ENCODE peak calls at places on chromosomes 4 and X, in five cellular contexts. F is lower leg skin, J is H1, G is mammary epithelial cell, I is nephron progenitor cell. C is an unnamed sample.

GRCh38 chrX:110258552-110258951 is 59.3 kb downstream of the AMMECR1 start:
- DNase-seq in F (no peak), J (no peak), G (peak; percentile 28), I (no peak), C (no peak)

GRCh38 chr4:6272863-6273660 is 3.4 kb downstream of the WFS1 start:
- DNase-seq in F (no peak), J (no peak), G (peak; percentile 63), I (no peak), C (no peak)

GRCh38 chr4:185730849-185731608 is 81.0 kb downstream of the SORBS2 start:
- DNase-seq in F (no peak), J (no peak), G (peak; percentile 80), I (no peak), C (no peak)

GRCh38 chr4:83510442-83510841 is 25.5 kb upstream of the GPAT3 start:
- DNase-seq in F (no peak), J (no peak), G (no peak), I (no peak), C (no peak)

GRCh38 chrX:22699591-22700091 is 300.1 kb upstream of the DDX53 start:
- DNase-seq in F (peak; percentile 15), J (no peak), G (no peak), I (no peak), C (no peak)

GRCh38 chr4:164956766-164957643 is 20.5 kb downstream of the TRIM61 start:
- DNase-seq in F (peak; percentile 36), J (peak; percentile 54), G (peak; percentile 69), I (peak; percentile 71), C (peak; percentile 84)

GRCh38 chrX:5100004-5100403 is 1128.7 kb downstream of the NLGN4X start:
- DNase-seq in F (no peak), J (no peak), G (no peak), I (no peak), C (no peak)

GRCh38 chrX:101759000-101759399 is 99.3 kb upstream of the ARMCX2 start:
- DNase-seq in F (no peak), J (peak; percentile 53), G (peak; percentile 1), I (peak; percentile 31), C (no peak)

GRCh38 chrX:120262781-120263719 is 12.4 kb downstream of the ZBTB33 start:
- DNase-seq in F (no peak), J (no peak), G (no peak), I (no peak), C (no peak)

GRCh38 chr4:65089666-65090065 is 580.6 kb downstream of the EPHA5 start:
- DNase-seq in F (no peak), J (no peak), G (peak; percentile 7), I (no peak), C (no peak)

GRCh38 chr4:100486496-100486895 is 31.3 kb downstream of the EMCN start:
- DNase-seq in F (no peak), J (no peak), G (no peak), I (no peak), C (no peak)

DNA sequence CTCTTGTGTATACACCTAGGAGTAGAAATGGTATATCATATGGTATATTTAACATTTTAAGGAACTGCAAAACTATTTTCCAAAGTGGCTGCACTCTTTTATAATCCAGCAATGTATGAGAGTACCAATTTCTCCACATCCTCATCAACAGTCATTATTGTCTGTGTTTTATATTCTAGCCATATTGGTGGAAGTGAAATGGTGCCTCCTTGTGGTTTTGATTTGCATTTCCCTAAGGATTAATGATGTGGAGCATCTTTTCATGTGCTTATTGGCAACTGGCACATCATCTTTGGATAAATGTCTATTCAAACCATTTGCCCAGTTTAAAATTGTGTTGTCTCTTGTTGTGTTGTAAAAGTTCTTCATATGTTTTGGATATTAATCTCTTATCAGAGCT is 9.6 kb downstream of the BMP15 start:
- DNase-seq in F (no peak), J (no peak), G (peak; percentile 23), I (no peak), C (no peak)
- TF ChIP-seq CTCF in F (no peak), J (peak; percentile 20), G (peak; percentile 62), I (no peak), C (peak; percentile 65)

GRCh38 chrX:132714913-132715312 is 226.1 kb upstream of the MBNL3 start:
- DNase-seq in F (no peak), J (no peak), G (no peak), I (no peak), C (no peak)

GRCh38 chrX:132710756-132711155 is 221.9 kb upstream of the MBNL3 start:
- DNase-seq in F (no peak), J (no peak), G (no peak), I (no peak), C (no peak)

GRCh38 chrX:132718411-132718810 is 229.6 kb upstream of the MBNL3 start:
- DNase-seq in F (no peak), J (no peak), G (no peak), I (no peak), C (no peak)

DNA sequence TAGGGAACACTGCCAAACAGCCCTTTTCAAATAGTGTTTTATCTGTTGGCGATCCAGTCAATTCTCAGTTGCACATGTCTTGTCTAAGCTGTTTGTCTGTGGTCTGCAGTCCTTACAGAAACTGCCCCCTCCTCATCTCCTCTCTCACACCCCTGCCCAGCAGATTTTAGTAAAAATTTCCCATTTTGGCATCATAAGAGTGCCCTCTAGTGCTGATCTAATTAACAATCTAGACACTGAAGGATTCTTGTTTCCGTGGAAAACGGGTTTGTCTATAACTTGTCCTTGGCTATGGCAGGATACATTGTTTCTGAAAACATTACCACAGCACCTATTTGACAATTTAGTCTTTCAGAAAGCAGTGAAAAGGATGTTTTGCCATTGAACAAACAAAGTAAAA is 227.2 kb upstream of the MBNL3 start:
- DNase-seq in F (no peak), J (no peak), G (no peak), I (no peak), C (no peak)
- TF ChIP-seq CTCF in F (no peak), J (peak; percentile 30), G (peak; percentile 32), I (peak; percentile 32), C (peak; percentile 60)

DNA sequence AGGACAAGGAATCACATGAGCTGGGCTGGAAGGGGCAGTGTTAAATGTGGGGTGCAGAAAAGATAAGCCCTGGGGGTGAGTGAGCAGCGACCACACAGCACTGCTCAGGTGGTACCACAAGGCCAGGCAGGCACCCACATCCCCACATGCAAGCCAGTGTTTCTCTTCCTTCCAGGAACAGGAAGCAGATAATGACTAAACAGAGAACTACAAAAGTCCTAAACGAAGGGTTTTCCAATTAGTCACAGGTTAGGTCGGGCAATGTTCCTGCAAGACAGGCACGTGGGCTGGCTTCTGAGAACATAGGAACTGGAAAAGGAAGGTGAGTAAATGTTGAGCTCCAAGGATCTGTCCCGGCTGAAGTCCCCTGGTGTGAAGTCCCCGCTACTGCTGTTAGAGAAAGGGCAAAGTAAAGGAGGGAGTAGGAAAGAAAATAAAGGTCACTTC is 19.5 kb downstream of the RELL1 start:
- DNase-seq in F (peak; percentile 60), J (no peak), G (peak; percentile 92), I (no peak), C (no peak)
- TF ChIP-seq CTCF in F (no peak), J (no peak), G (no peak), I (no peak), C (no peak)

GRCh38 chr4:25993564-25994185 is 79.7 kb downstream of the SMIM20 start:
- DNase-seq in F (peak; percentile 22), J (peak; percentile 93), G (no peak), I (peak; percentile 45), C (no peak)
- TF ChIP-seq CTCF in F (no peak), J (peak; percentile 78), G (no peak), I (peak; percentile 36), C (peak; percentile 72)

GRCh38 chrX:78517124-78517523 is 142.0 kb downstream of the RTL3 start:
- DNase-seq in F (no peak), J (no peak), G (peak; percentile 43), I (no peak), C (no peak)
- TF ChIP-seq CTCF in F (no peak), J (no peak), G (no peak), I (no peak), C (no peak)

GRCh38 chr4:118740869-118741268 is 55.7 kb downstream of the METTL14 start:
- DNase-seq in F (no peak), J (no peak), G (no peak), I (no peak), C (no peak)
- TF ChIP-seq CTCF in F (peak; percentile 12), J (no peak), G (peak; percentile 23), I (peak; percentile 51), C (peak; percentile 79)

GRCh38 chr4:18022572-18023039 is 1.1 kb upstream of the LCORL start:
- DNase-seq in F (no peak), J (no peak), G (no peak), I (no peak), C (no peak)
- TF ChIP-seq CTCF in F (no peak), J (no peak), G (no peak), I (no peak), C (peak; percentile 19)

DNA sequence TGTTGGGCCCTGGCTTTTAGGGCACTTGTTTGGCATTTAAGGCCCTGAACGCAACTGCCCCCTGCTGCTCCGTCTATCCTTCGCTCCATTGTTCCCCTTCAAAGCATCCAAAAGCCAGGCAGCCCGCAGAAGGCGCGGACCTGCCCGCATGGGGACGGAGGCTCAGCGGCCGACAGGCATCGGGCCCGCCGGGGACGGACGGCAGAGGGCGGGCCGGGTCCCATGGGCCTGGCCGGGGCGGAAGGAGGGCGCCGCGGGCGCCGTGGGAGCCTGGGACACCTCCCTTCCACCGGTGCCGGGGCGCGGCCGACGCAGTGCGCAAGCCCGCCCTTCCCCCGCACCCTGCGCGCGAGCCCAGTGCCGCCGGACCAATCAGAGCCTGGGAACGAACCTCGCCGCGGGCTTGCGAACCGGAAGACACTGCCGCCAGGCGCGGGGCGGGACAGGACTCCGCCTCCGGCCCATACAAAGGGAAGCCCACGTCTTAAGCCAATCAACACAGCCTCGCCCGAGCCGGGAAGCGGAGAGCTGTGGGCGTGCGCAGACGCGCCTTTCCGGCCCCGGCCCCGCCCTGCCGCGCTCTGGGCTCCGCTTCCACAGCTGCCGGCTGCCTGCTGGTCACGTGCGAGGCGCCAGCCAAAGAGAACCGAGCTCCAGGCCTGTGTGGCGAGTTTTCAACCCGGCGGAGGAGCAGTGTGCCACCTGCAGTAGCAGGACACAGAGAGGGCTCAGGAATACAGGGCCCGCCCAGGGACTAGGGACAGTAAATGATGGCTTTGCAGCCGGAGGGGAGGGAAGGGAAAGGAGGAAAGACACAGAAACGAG is 2.1 kb upstream of the ARHGAP4 start:
- DNase-seq in F (peak; percentile 93), J (peak; percentile 87), G (peak; percentile 99), I (peak; percentile 90), C (peak; percentile 95)
- TF ChIP-seq CTCF in F (no peak), J (no peak), G (peak; percentile 31), I (no peak), C (no peak)

GRCh38 chrX:39653656-39654055 is 444.1 kb downstream of the BCOR start:
- DNase-seq in F (no peak), J (peak; percentile 27), G (no peak), I (no peak), C (no peak)

GRCh38 chrX:39650883-39651282 is 446.9 kb downstream of the BCOR start:
- DNase-seq in F (no peak), J (no peak), G (no peak), I (peak; percentile 55), C (no peak)

GRCh38 chrX:39654952-39655351 is 442.8 kb downstream of the BCOR start:
- DNase-seq in F (no peak), J (no peak), G (no peak), I (no peak), C (no peak)

GRCh38 chrX:39654183-39654925 is 443.4 kb downstream of the BCOR start:
- DNase-seq in F (no peak), J (no peak), G (no peak), I (no peak), C (no peak)

GRCh38 chrX:39652336-39652735 is 445.4 kb downstream of the BCOR start:
- DNase-seq in F (no peak), J (no peak), G (no peak), I (no peak), C (no peak)
- TF ChIP-seq CTCF in F (no peak), J (peak; percentile 49), G (peak; percentile 42), I (no peak), C (peak; percentile 53)